ENCODE peak calls at places on chromosomes 11 and 22, in four cellular contexts. J is astrocyte of the cerebellum, D is ovary, M is tibial artery. G is an unnamed sample.

GRCh38 chr11:100740440-100740839 is 53.4 kb downstream of the ARHGAP42 start:
- DNase-seq in J (no peak), D (no peak), M (no peak), G (no peak)

GRCh38 chr11:70603756-70604211 is 205.5 kb downstream of the CTTN start:
- DNase-seq in J (no peak), D (no peak), M (no peak), G (peak)

GRCh38 chr11:62004473-62004872 is 37.0 kb upstream of the FTH1 start:
- DNase-seq in J (peak), D (no peak), M (peak), G (no peak)

GRCh38 chr11:11977206-11977938 is 31.1 kb downstream of the DKK3 start:
- DNase-seq in J (peak), D (peak), M (peak), G (peak)

GRCh38 chr11:3627291-3627690 is 14.5 kb downstream of the ART5 start:
- DNase-seq in J (no peak), D (no peak), M (no peak), G (no peak)

GRCh38 chr11:87030458-87031054 is 7.2 kb upstream of the TMEM135 start:
- DNase-seq in J (no peak), D (no peak), M (no peak), G (no peak)

GRCh38 chr11:43944761-43945311 is 2.4 kb downstream of the C11orf96 start:
- DNase-seq in J (no peak), D (peak), M (peak), G (peak)

GRCh38 chr11:1705121-1706052 is 8.4 kb downstream of the KRTAP5-6 start:
- DNase-seq in J (peak), D (no peak), M (no peak), G (no peak)

GRCh38 chr11:23263466-23263865 is 403.2 kb upstream of the CCDC179 start:
- DNase-seq in J (peak), D (no peak), M (no peak), G (no peak)

GRCh38 chr11:102467080-102467708 is 14.6 kb upstream of the TMEM123 start:
- DNase-seq in J (no peak), D (no peak), M (no peak), G (no peak)

GRCh38 chr11:70040869-70041501 is 37.1 kb upstream of the ANO1 start:
- DNase-seq in J (no peak), D (no peak), M (no peak), G (no peak)

GRCh38 chr11:27656806-27657483 is 43.3 kb downstream of the BDNF start:
- DNase-seq in J (no peak), D (no peak), M (no peak), G (no peak)

GRCh38 chr11:47443817-47444216 is 5.1 kb downstream of the RAPSN start:
- DNase-seq in J (no peak), D (no peak), M (no peak), G (no peak)

GRCh38 chr11:79152511-79152910 is 288.3 kb downstream of the TENM4 start:
- DNase-seq in J (peak), D (no peak), M (no peak), G (no peak)

GRCh38 chr22:21937041-21937820 is 15.4 kb downstream of the PPM1F start:
- DNase-seq in J (no peak), D (no peak), M (peak), G (no peak)

GRCh38 chr22:20998411-20999336 is 3.2 kb downstream of the THAP7 start:
- DNase-seq in J (no peak), D (no peak), M (no peak), G (no peak)

GRCh38 chr22:44578516-44579230 is 80.6 kb upstream of the RTL6 start:
- DNase-seq in J (no peak), D (no peak), M (no peak), G (no peak)

GRCh38 chr11:33329705-33330329 is 72.6 kb downstream of the HIPK3 start:
- DNase-seq in J (peak), D (no peak), M (no peak), G (peak)
- TF ChIP-seq CTCF in J (peak), D (peak), M (peak), G (peak)

GRCh38 chr11:106231591-106231990 is 154.1 kb downstream of the AASDHPPT start:
- DNase-seq in J (no peak), D (no peak), M (no peak), G (no peak)
- TF ChIP-seq CTCF in J (no peak), D (no peak), M (no peak), G (peak)

DNA sequence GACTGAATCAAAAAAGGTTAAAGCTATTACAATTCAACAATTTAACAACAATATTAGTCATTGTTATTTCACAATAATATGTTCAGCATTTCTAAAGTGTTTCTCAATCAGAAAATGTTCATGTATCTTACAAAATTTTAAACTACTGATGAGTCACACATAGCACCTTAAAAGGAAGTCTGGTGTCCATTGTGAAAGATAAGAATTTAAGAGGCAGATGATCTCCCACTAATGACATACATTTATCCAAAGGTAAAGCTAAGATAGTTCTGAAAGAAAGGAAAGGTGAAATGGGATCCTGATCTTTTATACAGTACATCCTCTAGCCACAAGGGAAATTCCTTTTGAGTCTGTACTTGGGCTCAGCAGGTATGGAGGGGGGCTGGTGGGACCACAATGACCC is 79.6 kb downstream of the MAML2 start:
- DNase-seq in J (no peak), D (no peak), M (no peak), G (peak)
- TF ChIP-seq CTCF in J (no peak), D (no peak), M (peak), G (no peak)

DNA sequence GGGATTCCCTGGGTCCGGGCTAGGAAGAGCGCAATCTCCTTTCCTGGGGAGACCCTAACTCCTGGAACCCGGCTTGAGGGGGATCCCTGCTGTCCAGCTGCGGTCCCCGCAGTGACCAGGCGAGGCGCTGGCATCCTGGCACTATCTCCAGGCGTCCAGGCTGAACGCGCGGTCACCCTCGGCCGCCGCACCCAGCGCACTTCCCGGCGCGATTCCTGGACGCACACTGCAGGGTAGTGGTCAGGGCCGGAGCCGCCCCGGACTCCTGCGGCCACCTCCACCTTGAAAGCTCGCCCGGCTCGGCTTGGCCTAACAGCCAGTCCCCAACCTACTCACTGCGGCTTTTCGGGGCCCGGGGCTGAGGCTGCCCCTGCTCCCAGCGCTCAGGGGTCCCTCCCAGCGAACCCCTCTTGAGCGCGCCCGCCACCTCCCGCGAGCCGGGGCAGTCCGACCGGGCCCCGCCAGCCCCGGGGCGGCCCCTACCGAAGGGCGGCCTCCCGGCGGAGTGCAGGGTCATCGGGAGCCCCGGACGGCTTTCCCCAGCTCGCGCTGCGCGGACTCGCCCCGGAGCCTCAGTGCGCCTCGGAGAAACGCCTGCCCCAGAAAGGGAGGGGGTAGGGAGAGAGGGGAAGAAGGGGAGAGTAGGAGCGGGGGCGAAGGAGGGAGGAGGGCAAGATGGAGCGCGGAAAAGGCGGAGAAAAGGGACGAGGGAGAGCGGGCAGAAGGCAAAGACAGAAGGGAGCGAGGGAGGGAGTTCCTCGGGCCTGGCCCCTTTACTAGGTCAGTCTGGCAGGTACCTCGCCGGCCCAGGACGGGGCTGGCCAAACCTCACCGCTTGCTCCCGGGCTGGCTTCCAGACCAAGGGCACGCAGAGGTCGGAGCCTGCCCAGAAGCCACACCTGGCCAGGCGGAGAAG is 1.0 kb downstream of the POU2AF3 start:
- DNase-seq in J (no peak), D (peak), M (peak), G (peak)
- TF ChIP-seq CTCF in J (peak), D (peak), M (peak), G (peak)

GRCh38 chr11:77074626-77075221 is 8.0 kb downstream of the CAPN5 start:
- DNase-seq in J (no peak), D (peak), M (no peak), G (no peak)

GRCh38 chr11:77074205-77074604 is 7.4 kb downstream of the CAPN5 start:
- DNase-seq in J (no peak), D (peak), M (no peak), G (no peak)

GRCh38 chr11:77071671-77072605 is 5.2 kb downstream of the CAPN5 start:
- DNase-seq in J (no peak), D (peak), M (no peak), G (no peak)

GRCh38 chr11:77072851-77073327 is 6.1 kb downstream of the CAPN5 start:
- DNase-seq in J (no peak), D (no peak), M (no peak), G (no peak)

GRCh38 chr11:77073328-77074001 is 6.7 kb downstream of the CAPN5 start:
- DNase-seq in J (peak), D (peak), M (peak), G (peak)
- TF ChIP-seq CTCF in J (peak), D (peak), M (peak), G (no peak)